ENCODE peak calls at places on chromosomes 1 and 21, in five cellular contexts. M, G, E, A and Y are unnamed samples.

GRCh38 chr1:157189096-157189495 is 50.9 kb upstream of the ETV3 start:
- DNase-seq in G (no peak), E (no peak), A (no peak), M (no peak), Y (no peak)

GRCh38 chr1:206949208-206949607 is 2.9 kb upstream of the PIGR start:
- DNase-seq in E (no peak), M (no peak), G (no peak), A (no peak), Y (no peak)

GRCh38 chr1:218294531-218294930 is 9.4 kb downstream of the RRP15 start:
- DNase-seq in A (no peak), G (peak; percentile 54), E (no peak), M (no peak), Y (no peak)

GRCh38 chr1:63773815-63774616 is at the start of gene ROR1:
- DNase-seq in M (peak; percentile 84), E (peak; percentile 93), A (peak; percentile 89), G (peak; percentile 76), Y (peak; percentile 94)

GRCh38 chr1:156676820-156677615 is at the start of gene NES:
- DNase-seq in A (no peak), M (peak; percentile 55), G (peak; percentile 56), E (peak; percentile 77), Y (no peak)

GRCh38 chr1:30984991-30985503 is 76.5 kb upstream of the SDC3 start:
- DNase-seq in G (no peak), M (no peak), E (no peak), A (no peak), Y (no peak)

GRCh38 chr1:202160377-202160940 is at the start of gene PTPN7:
- DNase-seq in A (peak; percentile 74), E (peak; percentile 91), M (no peak), G (no peak), Y (peak; percentile 84)

GRCh38 chr1:54262244-54262643 is 62.3 kb downstream of the MRPL37 start:
- DNase-seq in M (no peak), E (no peak), A (no peak), G (no peak), Y (no peak)

GRCh38 chr1:910881-911721 is 12.6 kb upstream of the SAMD11 start:
- DNase-seq in A (no peak), E (peak; percentile 51), G (peak; percentile 31), M (peak; percentile 6), Y (peak; percentile 55)

GRCh38 chr1:90800012-90800717 is 83.1 kb upstream of the BARHL2 start:
- DNase-seq in A (no peak), G (no peak), M (no peak), E (no peak), Y (no peak)

GRCh38 chr1:168342572-168343280 is 62.0 kb downstream of the TBX19 start:
- DNase-seq in M (peak; percentile 80), A (peak; percentile 92), G (peak; percentile 91), E (peak; percentile 90), Y (peak; percentile 91)

GRCh38 chr1:168345939-168346338 is 65.3 kb downstream of the TBX19 start:
- DNase-seq in M (no peak), E (no peak), A (no peak), G (no peak), Y (no peak)

GRCh38 chr1:168341576-168341975 is 60.9 kb downstream of the TBX19 start:
- DNase-seq in M (no peak), E (no peak), A (no peak), G (peak; percentile 50), Y (no peak)

GRCh38 chr1:168340796-168341510 is 60.3 kb downstream of the TBX19 start:
- DNase-seq in G (no peak), E (no peak), A (no peak), M (no peak), Y (no peak)

DNA sequence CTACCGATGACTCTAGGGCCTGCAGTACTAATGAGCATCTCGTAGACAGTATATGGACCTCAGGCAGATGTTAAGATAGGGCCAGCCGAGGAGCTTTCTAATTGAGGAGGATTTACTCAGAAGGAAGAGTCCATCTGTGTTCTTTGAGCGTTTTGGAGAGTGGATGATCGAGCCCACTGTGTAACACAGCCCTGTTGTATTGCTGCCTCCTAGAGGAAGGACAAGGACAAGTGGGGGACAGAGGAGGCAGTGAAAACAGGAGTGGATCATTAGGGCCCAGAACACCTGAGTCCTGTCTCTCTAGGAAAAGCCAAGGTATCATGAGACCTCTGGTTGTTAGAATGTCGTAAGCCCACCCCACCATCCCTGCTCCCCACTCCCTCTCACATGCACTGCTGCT is 62.9 kb downstream of the TBX19 start:
- DNase-seq in E (no peak), G (no peak), A (no peak), M (no peak), Y (no peak)
- TF ChIP-seq CTCF in E (no peak), G (no peak), A (no peak), M (no peak), Y (peak; percentile 10)

DNA sequence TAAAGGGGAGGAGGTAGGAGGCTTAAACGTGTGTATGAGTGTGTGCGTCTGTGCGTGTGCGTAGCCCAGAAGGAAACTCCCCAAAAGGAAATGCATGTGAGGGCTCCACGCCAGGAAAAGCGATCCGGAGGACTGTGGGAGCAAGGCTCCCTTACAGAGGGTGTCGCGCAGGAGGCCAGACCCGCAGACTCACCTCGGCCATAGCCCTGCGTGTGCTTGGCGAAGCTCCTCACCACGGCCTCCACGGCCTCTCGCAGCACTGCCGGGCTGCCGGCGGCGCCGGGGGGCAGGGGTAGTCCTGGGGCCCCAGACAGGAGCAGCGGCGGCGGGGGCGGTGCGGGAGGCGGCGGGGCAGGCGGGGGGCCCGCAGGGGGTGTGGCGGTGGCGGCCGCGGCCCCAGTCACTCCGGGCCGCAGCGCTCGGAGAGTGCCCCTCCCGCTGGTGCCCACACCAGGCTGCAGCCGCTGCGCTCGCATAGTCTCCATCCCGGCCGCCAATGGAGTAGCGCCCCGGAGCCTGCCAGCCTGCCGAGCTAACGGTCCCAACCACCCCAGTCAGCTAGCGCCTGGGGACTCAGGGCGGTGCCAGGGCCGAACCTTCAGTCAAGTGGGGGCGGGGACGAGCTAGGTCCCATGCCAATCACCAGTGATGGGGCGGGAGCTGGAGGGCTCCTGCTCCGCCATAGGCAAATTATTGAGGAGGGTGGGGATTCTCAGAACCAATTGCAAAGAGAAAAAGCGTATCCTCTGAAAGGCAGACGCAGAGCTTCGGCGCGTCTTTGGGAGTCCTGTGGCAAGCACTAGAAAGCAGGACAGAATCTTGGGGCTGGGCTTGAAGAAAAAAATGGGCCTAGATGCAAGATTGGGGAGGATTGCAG is at the start of gene LIX1L:
- DNase-seq in E (peak; percentile 98), M (peak; percentile 94), G (peak; percentile 96), A (peak; percentile 97), Y (peak; percentile 97)
- H3K4me1 ChIP-seq in E (peaks cover 28% of the 10 kb centered on the region), M (peaks cover 82% of the 10 kb centered on the region), G (peaks cover 18% of the 10 kb centered on the region), A (peaks cover 68% of the 10 kb centered on the region), Y (peaks cover 58% of the 10 kb centered on the region)

GRCh38 chr1:28719332-28719619 is 17.5 kb upstream of the YTHDF2 start:
- DNase-seq in E (no peak), A (no peak), M (no peak), G (no peak), Y (no peak)
- TF ChIP-seq CTCF in E (no peak), A (no peak), M (no peak), G (no peak), Y (no peak)

GRCh38 chr1:26996665-26997064 is 3.2 kb downstream of the TRNP1 start:
- DNase-seq in A (no peak), M (no peak), E (no peak), G (no peak), Y (no peak)

GRCh38 chr1:26993237-26994019 is at the start of gene TRNP1:
- DNase-seq in G (peak; percentile 78), A (peak; percentile 81), E (peak; percentile 92), M (peak; percentile 50), Y (peak; percentile 86)

GRCh38 chr1:26996024-26996423 is 2.5 kb downstream of the TRNP1 start:
- DNase-seq in A (no peak), M (no peak), E (no peak), G (peak; percentile 58), Y (no peak)

GRCh38 chr1:26994020-26994745 is 691 bp downstream of the TRNP1 start:
- DNase-seq in A (peak; percentile 58), M (no peak), G (no peak), E (peak; percentile 83), Y (no peak)

GRCh38 chr1:26994772-26995625 is 1.5 kb downstream of the TRNP1 start:
- DNase-seq in G (no peak), E (no peak), M (no peak), A (no peak), Y (no peak)
- H3K4me1 ChIP-seq in G (peaks cover 52% of the 10 kb centered on the region), E (peaks cover 16% of the 10 kb centered on the region), M (peaks cover 56% of the 10 kb centered on the region), A (peaks cover 55% of the 10 kb centered on the region), Y (peaks cover 46% of the 10 kb centered on the region)

GRCh38 chr1:198641506-198641905 is 2.7 kb downstream of the PTPRC start:
- DNase-seq in A (no peak), G (peak; percentile 43), E (no peak), M (no peak), Y (no peak)

GRCh38 chr1:198643001-198643400 is 4.2 kb downstream of the PTPRC start:
- DNase-seq in E (no peak), G (no peak), M (no peak), A (no peak), Y (no peak)

GRCh38 chr1:198641966-198642656 is 3.3 kb downstream of the PTPRC start:
- DNase-seq in M (no peak), E (no peak), G (no peak), A (no peak), Y (no peak)

GRCh38 chr1:198647055-198647454 is 8.2 kb downstream of the PTPRC start:
- DNase-seq in E (no peak), G (no peak), M (no peak), A (no peak), Y (no peak)

GRCh38 chr1:198643827-198644226 is 5.0 kb downstream of the PTPRC start:
- DNase-seq in G (no peak), A (no peak), E (no peak), M (no peak), Y (no peak)
- TF ChIP-seq CTCF in G (no peak), A (no peak), E (no peak), M (no peak), Y (no peak)

GRCh38 chr1:231235526-231235925 is 5.5 kb upstream of the GNPAT start:
- DNase-seq in M (no peak), A (no peak), G (no peak), E (no peak), Y (no peak)

GRCh38 chr1:231236938-231237337 is 4.1 kb upstream of the GNPAT start:
- DNase-seq in E (peak; percentile 10), A (no peak), G (no peak), M (no peak), Y (no peak)

GRCh38 chr1:231240531-231240882 is 505 bp upstream of the GNPAT start:
- DNase-seq in A (no peak), M (no peak), E (no peak), G (peak; percentile 15), Y (no peak)

GRCh38 chr1:231236131-231236571 is 4.9 kb upstream of the GNPAT start:
- DNase-seq in G (no peak), E (no peak), M (no peak), A (no peak), Y (no peak)

DNA sequence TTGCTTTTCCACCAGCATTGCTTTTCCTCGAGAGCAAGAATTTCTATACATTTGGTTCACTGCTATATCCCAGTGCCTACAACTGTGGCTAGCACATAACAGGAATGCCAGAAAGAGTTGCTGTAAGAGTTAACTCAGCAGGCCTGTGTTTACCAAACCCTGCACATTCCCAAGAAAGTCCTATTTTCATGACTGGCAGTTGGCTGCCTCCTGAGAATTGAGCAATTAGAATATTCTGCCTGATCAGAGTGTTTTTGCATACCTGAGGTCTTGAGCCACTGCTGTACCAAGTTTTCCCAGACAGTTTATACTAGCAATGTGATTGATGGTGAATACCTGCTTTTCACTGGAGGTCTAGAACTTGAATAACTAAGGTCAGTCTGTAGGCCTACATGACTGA is 2.7 kb upstream of the GNPAT start:
- DNase-seq in E (no peak), A (no peak), M (no peak), G (no peak), Y (no peak)
- H3K4me1 ChIP-seq in E (peaks cover 15% of the 10 kb centered on the region), A (peaks cover 32% of the 10 kb centered on the region), M (peaks cover 42% of the 10 kb centered on the region), G (no peaks in the 10 kb centered on the region), Y (peaks cover 30% of the 10 kb centered on the region)

GRCh38 chr21:42466700-42467612 is 29.1 kb downstream of the RSPH1 start:
- DNase-seq in E (no peak), G (peak; percentile 7), M (no peak), A (no peak), Y (no peak)
- TF ChIP-seq CTCF in E (no peak), G (no peak), M (no peak), A (peak; percentile 32), Y (peak; percentile 23)